ENCODE peak calls at places on chromosomes 12 and 14, in five cellular contexts. One of them, this sample, is unnamed.

GRCh38 chr14:31792726-31793125 is 231.5 kb downstream of the NUBPL start:
- DNase-seq in GM12891: no peak
- DNase-seq in body of pancreas: no peak
- DNase-seq in prostate gland: no peak
- DNase-seq in K562: no peak
- DNase-seq in this sample: no peak

GRCh38 chr14:95023115-95023514 is 134.2 kb downstream of the DICER1 start:
- DNase-seq in GM12891: no peak
- DNase-seq in body of pancreas: no peak
- DNase-seq in prostate gland: no peak
- DNase-seq in K562: no peak
- DNase-seq in this sample: no peak

GRCh38 chr12:28583771-28584261 is 393.6 kb downstream of the CCDC91 start:
- DNase-seq in GM12891: no peak
- DNase-seq in body of pancreas: no peak
- DNase-seq in prostate gland: no peak
- DNase-seq in K562: no peak
- DNase-seq in this sample: no peak

GRCh38 chr12:43310596-43310995 is 241.4 kb downstream of the ADAMTS20 start:
- DNase-seq in GM12891: no peak
- DNase-seq in body of pancreas: no peak
- DNase-seq in prostate gland: no peak
- DNase-seq in K562: no peak
- DNase-seq in this sample: no peak

GRCh38 chr12:27869567-27869966 is 89.5 kb upstream of the MANSC4 start:
- DNase-seq in GM12891: no peak
- DNase-seq in body of pancreas: no peak
- DNase-seq in prostate gland: no peak
- DNase-seq in K562: no peak
- DNase-seq in this sample: no peak

GRCh38 chr12:76318773-76319594 is 29.2 kb downstream of the BBS10 start:
- DNase-seq in GM12891: no peak
- DNase-seq in body of pancreas: no peak
- DNase-seq in prostate gland: no peak
- DNase-seq in K562: no peak
- DNase-seq in this sample: no peak

GRCh38 chr14:76576047-76576741 is 185.1 kb upstream of the VASH1 start:
- DNase-seq in GM12891: no peak
- DNase-seq in body of pancreas: peak
- DNase-seq in prostate gland: no peak
- DNase-seq in K562: no peak
- DNase-seq in this sample: no peak

GRCh38 chr14:101221549-101222160 is 318.1 kb upstream of the RTL1 start:
- DNase-seq in GM12891: no peak
- DNase-seq in body of pancreas: no peak
- DNase-seq in prostate gland: no peak
- DNase-seq in K562: no peak
- DNase-seq in this sample: no peak

GRCh38 chr14:28652782-28653181 is 113.8 kb upstream of the FOXG1 start:
- DNase-seq in GM12891: no peak
- DNase-seq in body of pancreas: no peak
- DNase-seq in prostate gland: no peak
- DNase-seq in K562: no peak
- DNase-seq in this sample: no peak

GRCh38 chr14:92960706-92961566 is 38.0 kb downstream of the CHGA start:
- DNase-seq in GM12891: no peak
- DNase-seq in body of pancreas: no peak
- DNase-seq in prostate gland: peak
- DNase-seq in K562: no peak
- DNase-seq in this sample: no peak

GRCh38 chr14:71438684-71439083 is 493.5 kb upstream of the RGS6 start:
- DNase-seq in GM12891: no peak
- DNase-seq in body of pancreas: peak
- DNase-seq in prostate gland: no peak
- DNase-seq in K562: no peak
- DNase-seq in this sample: no peak

GRCh38 chr12:92290016-92290685 is 144.5 kb upstream of the BTG1 start:
- DNase-seq in GM12891: no peak
- DNase-seq in body of pancreas: no peak
- DNase-seq in prostate gland: no peak
- DNase-seq in K562: no peak
- DNase-seq in this sample: no peak

GRCh38 chr12:99253068-99253467 is 394.5 kb upstream of the GARIN6 start:
- DNase-seq in GM12891: no peak
- DNase-seq in body of pancreas: no peak
- DNase-seq in prostate gland: no peak
- DNase-seq in K562: no peak
- DNase-seq in this sample: no peak

GRCh38 chr14:59139324-59139723 is 49.1 kb upstream of the DAAM1 start:
- DNase-seq in GM12891: no peak
- DNase-seq in body of pancreas: no peak
- DNase-seq in prostate gland: no peak
- DNase-seq in K562: no peak
- DNase-seq in this sample: no peak

GRCh38 chr14:64566651-64567122 is 16.9 kb downstream of the PPP1R36 start:
- DNase-seq in GM12891: no peak
- DNase-seq in body of pancreas: no peak
- DNase-seq in prostate gland: no peak
- DNase-seq in K562: no peak
- DNase-seq in this sample: no peak

GRCh38 chr12:105204127-105204526 is 31.8 kb downstream of the APPL2 start:
- DNase-seq in GM12891: no peak
- DNase-seq in body of pancreas: no peak
- DNase-seq in prostate gland: no peak
- DNase-seq in K562: no peak
- DNase-seq in this sample: no peak

GRCh38 chr14:31945701-31946100 is 131.4 kb upstream of the ARHGAP5 start:
- DNase-seq in GM12891: no peak
- DNase-seq in body of pancreas: no peak
- DNase-seq in prostate gland: no peak
- DNase-seq in K562: no peak
- DNase-seq in this sample: no peak

GRCh38 chr14:80388980-80389711 is 177.8 kb upstream of the DIO2 start:
- DNase-seq in GM12891: no peak
- DNase-seq in body of pancreas: no peak
- DNase-seq in prostate gland: no peak
- DNase-seq in K562: no peak
- DNase-seq in this sample: no peak

GRCh38 chr12:14853966-14854365 is 10.6 kb upstream of the ART4 start:
- DNase-seq in GM12891: no peak
- DNase-seq in body of pancreas: no peak
- DNase-seq in prostate gland: no peak
- DNase-seq in K562: no peak
- DNase-seq in this sample: no peak

GRCh38 chr14:59254146-59254910 is 65.9 kb downstream of the DAAM1 start:
- DNase-seq in GM12891: no peak
- DNase-seq in body of pancreas: peak
- DNase-seq in prostate gland: peak
- DNase-seq in K562: no peak
- DNase-seq in this sample: no peak

GRCh38 chr14:69079188-69079742 is 73.7 kb downstream of the DCAF5 start:
- DNase-seq in GM12891: no peak
- DNase-seq in body of pancreas: no peak
- DNase-seq in prostate gland: no peak
- DNase-seq in K562: no peak
- DNase-seq in this sample: no peak

GRCh38 chr14:65344011-65344410 is 68.5 kb upstream of the FUT8 start:
- DNase-seq in GM12891: no peak
- DNase-seq in body of pancreas: no peak
- DNase-seq in prostate gland: no peak
- DNase-seq in K562: no peak
- DNase-seq in this sample: no peak

GRCh38 chr12:115323223-115323905 is 639.4 kb upstream of the TBX3 start:
- DNase-seq in GM12891: no peak
- DNase-seq in body of pancreas: no peak
- DNase-seq in prostate gland: no peak
- DNase-seq in K562: no peak
- DNase-seq in this sample: no peak

GRCh38 chr12:52156757-52157565 is 34.9 kb downstream of the KRT80 start:
- DNase-seq in GM12891: peak
- DNase-seq in body of pancreas: peak
- DNase-seq in prostate gland: peak
- DNase-seq in K562: peak
- DNase-seq in this sample: peak
- TF ChIP-seq POLR2A in GM12891: no peak
- TF ChIP-seq POLR2A in body of pancreas: no peak
- TF ChIP-seq POLR2A in prostate gland: no peak
- TF ChIP-seq POLR2A in K562: no peak
- TF ChIP-seq POLR2A in this sample: no peak

GRCh38 chr12:57086951-57087688 is 1.8 kb upstream of the NAB2 start:
- DNase-seq in GM12891: no peak
- DNase-seq in body of pancreas: peak
- DNase-seq in prostate gland: peak
- DNase-seq in K562: peak
- DNase-seq in this sample: peak
- TF ChIP-seq POLR2A in GM12891: no peak
- TF ChIP-seq POLR2A in body of pancreas: peak
- TF ChIP-seq POLR2A in prostate gland: peak
- TF ChIP-seq POLR2A in K562: peak
- TF ChIP-seq POLR2A in this sample: peak

GRCh38 chr12:53727310-53728041 is at the start of gene CALCOCO1:
- DNase-seq in GM12891: peak
- DNase-seq in body of pancreas: peak
- DNase-seq in prostate gland: peak
- DNase-seq in K562: peak
- DNase-seq in this sample: peak
- TF ChIP-seq POLR2A in GM12891: no peak
- TF ChIP-seq POLR2A in body of pancreas: peak
- TF ChIP-seq POLR2A in prostate gland: peak
- TF ChIP-seq POLR2A in K562: peak
- TF ChIP-seq POLR2A in this sample: peak

GRCh38 chr12:119177056-119177325 is 1.7 kb upstream of the HSPB8 start:
- DNase-seq in GM12891: no peak
- DNase-seq in body of pancreas: no peak
- DNase-seq in prostate gland: no peak
- DNase-seq in K562: no peak
- DNase-seq in this sample: no peak

GRCh38 chr12:119177724-119178380 is 879 bp upstream of the HSPB8 start:
- DNase-seq in GM12891: no peak
- DNase-seq in body of pancreas: no peak
- DNase-seq in prostate gland: no peak
- DNase-seq in K562: no peak
- DNase-seq in this sample: no peak

GRCh38 chr12:119175115-119175514 is 3.6 kb upstream of the HSPB8 start:
- DNase-seq in GM12891: no peak
- DNase-seq in body of pancreas: no peak
- DNase-seq in prostate gland: no peak
- DNase-seq in K562: no peak
- DNase-seq in this sample: no peak

GRCh38 chr12:119178544-119179334 is at the start of gene HSPB8:
- DNase-seq in GM12891: no peak
- DNase-seq in body of pancreas: peak
- DNase-seq in prostate gland: peak
- DNase-seq in K562: peak
- DNase-seq in this sample: no peak

GRCh38 chr12:119176267-119177055 is 2.3 kb upstream of the HSPB8 start:
- DNase-seq in GM12891: no peak
- DNase-seq in body of pancreas: peak
- DNase-seq in prostate gland: peak
- DNase-seq in K562: no peak
- DNase-seq in this sample: no peak
- TF ChIP-seq POLR2A in GM12891: no peak
- TF ChIP-seq POLR2A in body of pancreas: peak
- TF ChIP-seq POLR2A in prostate gland: peak
- TF ChIP-seq POLR2A in K562: no peak
- TF ChIP-seq POLR2A in this sample: no peak

DNA sequence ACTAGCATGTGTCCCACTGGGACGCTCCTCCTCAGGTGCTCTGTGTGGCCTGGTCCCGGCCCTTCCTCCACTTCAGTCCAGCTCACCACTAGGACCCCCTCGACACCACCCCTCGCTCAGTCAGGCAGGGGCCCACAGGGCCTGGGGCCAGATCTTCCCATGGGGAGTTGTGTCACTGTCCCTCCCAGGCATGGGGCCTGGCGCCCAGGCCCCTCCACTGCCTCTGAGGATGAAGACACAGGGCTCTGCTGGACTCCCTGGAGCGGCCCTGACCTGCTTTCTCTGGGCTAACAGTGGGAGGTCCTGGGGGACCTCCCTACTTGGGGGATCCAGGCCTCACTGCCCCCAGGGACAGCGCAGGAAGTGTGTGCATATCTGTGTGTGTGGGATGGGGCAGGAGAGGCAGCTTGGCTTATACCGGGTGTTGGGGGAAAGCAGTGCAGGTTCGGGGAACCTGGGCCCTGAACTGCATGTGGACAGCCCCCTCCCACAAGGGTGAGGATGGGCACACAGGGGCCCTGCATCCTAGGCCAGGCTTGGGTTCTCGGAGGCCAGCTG is 43.8 kb downstream of the KRT80 start:
- DNase-seq in GM12891: no peak
- DNase-seq in body of pancreas: no peak
- DNase-seq in prostate gland: no peak
- DNase-seq in K562: no peak
- DNase-seq in this sample: no peak
- TF ChIP-seq POLR2A in GM12891: no peak
- TF ChIP-seq POLR2A in body of pancreas: no peak
- TF ChIP-seq POLR2A in prostate gland: no peak
- TF ChIP-seq POLR2A in K562: no peak
- TF ChIP-seq POLR2A in this sample: no peak

GRCh38 chr12:63805704-63806672 is 26.3 kb downstream of the RXYLT1 start:
- DNase-seq in GM12891: no peak
- DNase-seq in body of pancreas: peak
- DNase-seq in prostate gland: peak
- DNase-seq in K562: no peak
- DNase-seq in this sample: no peak

GRCh38 chr12:63804746-63805145 is 25.0 kb downstream of the RXYLT1 start:
- DNase-seq in GM12891: no peak
- DNase-seq in body of pancreas: no peak
- DNase-seq in prostate gland: no peak
- DNase-seq in K562: no peak
- DNase-seq in this sample: no peak

DNA sequence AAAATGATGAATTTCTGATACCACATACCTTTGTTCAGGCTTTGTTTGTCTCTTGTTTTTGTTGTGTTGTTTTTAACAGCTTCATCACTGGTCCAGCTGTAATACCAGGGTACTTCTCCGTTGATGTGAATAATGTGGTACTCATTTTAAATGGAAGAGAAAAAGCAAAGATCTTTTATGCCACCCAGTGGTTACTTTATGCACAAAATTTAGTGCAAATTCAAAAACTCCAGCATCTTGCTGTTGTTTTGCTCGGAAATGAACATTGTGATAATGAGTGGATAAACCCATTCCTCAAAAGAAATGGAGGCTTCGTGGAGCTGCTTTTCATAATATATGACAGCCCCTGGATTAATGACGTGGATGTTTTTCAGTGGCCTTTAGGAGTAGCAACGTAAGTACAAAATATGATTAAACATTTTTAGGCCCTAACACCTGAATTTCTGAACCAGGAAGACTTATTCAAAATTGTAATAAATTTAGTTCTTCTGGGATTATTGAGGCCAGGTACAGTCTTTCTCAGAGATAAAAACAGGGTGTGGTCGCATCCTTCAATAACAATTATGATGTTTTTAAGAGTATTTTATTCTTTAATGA is 22.4 kb downstream of the RXYLT1 start:
- DNase-seq in GM12891: no peak
- DNase-seq in body of pancreas: no peak
- DNase-seq in prostate gland: no peak
- DNase-seq in K562: no peak
- DNase-seq in this sample: no peak
- TF ChIP-seq POLR2A in GM12891: no peak
- TF ChIP-seq POLR2A in body of pancreas: no peak
- TF ChIP-seq POLR2A in prostate gland: no peak
- TF ChIP-seq POLR2A in K562: no peak
- TF ChIP-seq POLR2A in this sample: no peak